ENCODE peak calls at places on chromosomes 1 and 21, in four cellular contexts. One of them, this sample, is unnamed.

GRCh38 chr21:45973475-45974072 is 8.0 kb upstream of the COL6A1 start:
- DNase-seq in WTC11: peak; percentile 68
- DNase-seq in HTR-8/SVneo: peak; percentile 85
- DNase-seq in activated CD8-positive, alpha-beta memory T cell treated with anti-CD3 and anti-CD28 coated beads for 24 hours: peak; percentile 95
- DNase-seq in this sample: no peak

GRCh38 chr1:51000160-51000559 is 30.1 kb downstream of the CDKN2C start:
- DNase-seq in WTC11: no peak
- DNase-seq in HTR-8/SVneo: no peak
- DNase-seq in activated CD8-positive, alpha-beta memory T cell treated with anti-CD3 and anti-CD28 coated beads for 24 hours: no peak
- DNase-seq in this sample: no peak

GRCh38 chr1:27033059-27033746 is 20.6 kb upstream of the TENT5B start:
- DNase-seq in WTC11: no peak
- DNase-seq in HTR-8/SVneo: no peak
- DNase-seq in activated CD8-positive, alpha-beta memory T cell treated with anti-CD3 and anti-CD28 coated beads for 24 hours: no peak
- DNase-seq in this sample: no peak

GRCh38 chr1:94804442-94804837 is 15.7 kb upstream of the SLC44A3 start:
- DNase-seq in WTC11: no peak
- DNase-seq in HTR-8/SVneo: no peak
- DNase-seq in activated CD8-positive, alpha-beta memory T cell treated with anti-CD3 and anti-CD28 coated beads for 24 hours: no peak
- DNase-seq in this sample: no peak

GRCh38 chr1:145961425-145962156 is 2.8 kb downstream of the ANKRD34A start:
- DNase-seq in WTC11: peak; percentile 43
- DNase-seq in HTR-8/SVneo: no peak
- DNase-seq in activated CD8-positive, alpha-beta memory T cell treated with anti-CD3 and anti-CD28 coated beads for 24 hours: peak; percentile 85
- DNase-seq in this sample: no peak

GRCh38 chr1:76867342-76868130 is at the start of gene ST6GALNAC5:
- DNase-seq in WTC11: peak; percentile 47
- DNase-seq in HTR-8/SVneo: peak; percentile 27
- DNase-seq in activated CD8-positive, alpha-beta memory T cell treated with anti-CD3 and anti-CD28 coated beads for 24 hours: peak; percentile 61
- DNase-seq in this sample: no peak

GRCh38 chr1:58848818-58849411 is 65.1 kb upstream of the JUN start:
- DNase-seq in WTC11: no peak
- DNase-seq in HTR-8/SVneo: peak; percentile 76
- DNase-seq in activated CD8-positive, alpha-beta memory T cell treated with anti-CD3 and anti-CD28 coated beads for 24 hours: no peak
- DNase-seq in this sample: peak; percentile 94

GRCh38 chr21:38766987-38767722 is 38.6 kb upstream of the ETS2 start:
- DNase-seq in WTC11: no peak
- DNase-seq in HTR-8/SVneo: no peak
- DNase-seq in activated CD8-positive, alpha-beta memory T cell treated with anti-CD3 and anti-CD28 coated beads for 24 hours: peak; percentile 83
- DNase-seq in this sample: no peak

GRCh38 chr1:3433596-3434320 is 20.7 kb upstream of the ARHGEF16 start:
- DNase-seq in WTC11: no peak
- DNase-seq in HTR-8/SVneo: no peak
- DNase-seq in activated CD8-positive, alpha-beta memory T cell treated with anti-CD3 and anti-CD28 coated beads for 24 hours: no peak
- DNase-seq in this sample: no peak

GRCh38 chr1:85321237-85321964 is 45.0 kb upstream of the BCL10 start:
- DNase-seq in WTC11: no peak
- DNase-seq in HTR-8/SVneo: no peak
- DNase-seq in activated CD8-positive, alpha-beta memory T cell treated with anti-CD3 and anti-CD28 coated beads for 24 hours: no peak
- DNase-seq in this sample: no peak

GRCh38 chr1:229981736-229982135 is 85.3 kb upstream of the GALNT2 start:
- DNase-seq in WTC11: no peak
- DNase-seq in HTR-8/SVneo: no peak
- DNase-seq in activated CD8-positive, alpha-beta memory T cell treated with anti-CD3 and anti-CD28 coated beads for 24 hours: no peak
- DNase-seq in this sample: no peak

GRCh38 chr1:170978371-170978900 is 43.1 kb downstream of the MROH9 start:
- DNase-seq in WTC11: no peak
- DNase-seq in HTR-8/SVneo: no peak
- DNase-seq in activated CD8-positive, alpha-beta memory T cell treated with anti-CD3 and anti-CD28 coated beads for 24 hours: no peak
- DNase-seq in this sample: no peak

GRCh38 chr1:224535641-224536040 is 80.5 kb upstream of the CNIH3 start:
- DNase-seq in WTC11: no peak
- DNase-seq in HTR-8/SVneo: no peak
- DNase-seq in activated CD8-positive, alpha-beta memory T cell treated with anti-CD3 and anti-CD28 coated beads for 24 hours: no peak
- DNase-seq in this sample: no peak

GRCh38 chr1:24704411-24705259 is 40.6 kb upstream of the CLIC4 start:
- DNase-seq in WTC11: peak; percentile 23
- DNase-seq in HTR-8/SVneo: no peak
- DNase-seq in activated CD8-positive, alpha-beta memory T cell treated with anti-CD3 and anti-CD28 coated beads for 24 hours: no peak
- DNase-seq in this sample: peak; percentile 68

GRCh38 chr1:65630855-65631254 is 161.8 kb upstream of the PDE4B start:
- DNase-seq in WTC11: no peak
- DNase-seq in HTR-8/SVneo: no peak
- DNase-seq in activated CD8-positive, alpha-beta memory T cell treated with anti-CD3 and anti-CD28 coated beads for 24 hours: no peak
- DNase-seq in this sample: peak; percentile 14

GRCh38 chr1:169858467-169858866 is 35.2 kb downstream of the SCYL3 start:
- DNase-seq in WTC11: no peak
- DNase-seq in HTR-8/SVneo: no peak
- DNase-seq in activated CD8-positive, alpha-beta memory T cell treated with anti-CD3 and anti-CD28 coated beads for 24 hours: no peak
- DNase-seq in this sample: peak; percentile 19

GRCh38 chr21:41671859-41672542 is 94.9 kb downstream of the RIPK4 start:
- DNase-seq in WTC11: no peak
- DNase-seq in HTR-8/SVneo: no peak
- DNase-seq in activated CD8-positive, alpha-beta memory T cell treated with anti-CD3 and anti-CD28 coated beads for 24 hours: no peak
- DNase-seq in this sample: no peak

GRCh38 chr1:67771152-67771551 is 62.1 kb downstream of the GNG12 start:
- DNase-seq in WTC11: no peak
- DNase-seq in HTR-8/SVneo: no peak
- DNase-seq in activated CD8-positive, alpha-beta memory T cell treated with anti-CD3 and anti-CD28 coated beads for 24 hours: no peak
- DNase-seq in this sample: peak; percentile 39

GRCh38 chr1:186498071-186498470 is 37.2 kb upstream of the PDC start:
- DNase-seq in WTC11: no peak
- DNase-seq in HTR-8/SVneo: no peak
- DNase-seq in activated CD8-positive, alpha-beta memory T cell treated with anti-CD3 and anti-CD28 coated beads for 24 hours: no peak
- DNase-seq in this sample: no peak

GRCh38 chr21:38323721-38324591 is 67.2 kb downstream of the KCNJ15 start:
- DNase-seq in WTC11: no peak
- DNase-seq in HTR-8/SVneo: peak; percentile 48
- DNase-seq in activated CD8-positive, alpha-beta memory T cell treated with anti-CD3 and anti-CD28 coated beads for 24 hours: no peak
- DNase-seq in this sample: no peak

GRCh38 chr1:36446261-36446660 is 4.0 kb downstream of the OSCP1 start:
- DNase-seq in WTC11: peak; percentile 62
- DNase-seq in HTR-8/SVneo: no peak
- DNase-seq in activated CD8-positive, alpha-beta memory T cell treated with anti-CD3 and anti-CD28 coated beads for 24 hours: no peak
- DNase-seq in this sample: no peak

GRCh38 chr1:174995916-174996315 is 3.8 kb upstream of the CACYBP start:
- DNase-seq in WTC11: no peak
- DNase-seq in HTR-8/SVneo: no peak
- DNase-seq in activated CD8-positive, alpha-beta memory T cell treated with anti-CD3 and anti-CD28 coated beads for 24 hours: no peak
- DNase-seq in this sample: peak; percentile 35

GRCh38 chr1:21933397-21934248 is 3.5 kb downstream of the HSPG2 start:
- DNase-seq in WTC11: peak; percentile 59
- DNase-seq in HTR-8/SVneo: no peak
- DNase-seq in activated CD8-positive, alpha-beta memory T cell treated with anti-CD3 and anti-CD28 coated beads for 24 hours: no peak
- DNase-seq in this sample: no peak

GRCh38 chr21:33230518-33231324 is 983 bp downstream of the IFNAR2 start:
- DNase-seq in WTC11: peak; percentile 78
- DNase-seq in HTR-8/SVneo: peak; percentile 24
- DNase-seq in activated CD8-positive, alpha-beta memory T cell treated with anti-CD3 and anti-CD28 coated beads for 24 hours: peak; percentile 78
- DNase-seq in this sample: peak; percentile 71

GRCh38 chr1:228646717-228647522 is 88.4 kb upstream of the RHOU start:
- DNase-seq in WTC11: peak; percentile 27
- DNase-seq in HTR-8/SVneo: peak; percentile 30
- DNase-seq in activated CD8-positive, alpha-beta memory T cell treated with anti-CD3 and anti-CD28 coated beads for 24 hours: peak; percentile 81
- DNase-seq in this sample: peak; percentile 81

GRCh38 chr1:219927956-219928790 is at the start of gene SLC30A10:
- DNase-seq in WTC11: peak; percentile 50
- DNase-seq in HTR-8/SVneo: peak; percentile 41
- DNase-seq in activated CD8-positive, alpha-beta memory T cell treated with anti-CD3 and anti-CD28 coated beads for 24 hours: peak; percentile 55
- DNase-seq in this sample: no peak

GRCh38 chr1:248618878-248619277 is 16.0 kb downstream of the OR2T11 start:
- DNase-seq in WTC11: no peak
- DNase-seq in HTR-8/SVneo: peak; percentile 46
- DNase-seq in activated CD8-positive, alpha-beta memory T cell treated with anti-CD3 and anti-CD28 coated beads for 24 hours: peak; percentile 72
- DNase-seq in this sample: peak; percentile 0

GRCh38 chr1:111565079-111565478 is 54.5 kb upstream of the RAP1A start:
- DNase-seq in WTC11: no peak
- DNase-seq in HTR-8/SVneo: no peak
- DNase-seq in activated CD8-positive, alpha-beta memory T cell treated with anti-CD3 and anti-CD28 coated beads for 24 hours: no peak
- DNase-seq in this sample: no peak

This sample was measured in Caki2.